ENCODE peak calls at places on chromosomes 4 and X, in eight cellular contexts. I is mammary epithelial cell; K is effector memory CD4-positive, alpha-beta T cell; L is heart left ventricle; O is colonic mucosa; Q is mucosa of descending colon; N is heart right ventricle; F is prostate gland. Y is an unnamed sample.

GRCh38 chr4:153514001-153514526 is 47.9 kb downstream of the TMEM131L start:
- DNase-seq in O (no peak), F (no peak), N (no peak), L (no peak), I (peak; percentile 60), Q (no peak), K (no peak), Y (no peak)

GRCh38 chr4:122012735-122013134 is 60.9 kb upstream of the TRPC3 start:
- DNase-seq in O (no peak), N (no peak), K (no peak), Q (no peak), I (no peak), F (no peak), L (no peak), Y (no peak)

GRCh38 chrX:78673256-78673655 is 14.1 kb upstream of the RTL3 start:
- DNase-seq in K (no peak), I (no peak), N (no peak), F (no peak), L (no peak), O (no peak), Q (no peak), Y (no peak)

GRCh38 chrX:149476513-149476912 is 28.6 kb downstream of the IDS start:
- DNase-seq in Q (no peak), L (no peak), K (no peak), N (no peak), F (no peak), I (no peak), O (no peak), Y (no peak)

GRCh38 chr4:48340276-48340904 is 939 bp upstream of the SLAIN2 start:
- DNase-seq in I (peak; percentile 54), L (no peak), N (no peak), O (peak; percentile 56), Q (no peak), F (peak; percentile 58), K (no peak), Y (no peak)

GRCh38 chrX:73215263-73215662 is 612 bp upstream of the NAP1L2 start:
- DNase-seq in Q (no peak), L (no peak), N (no peak), F (no peak), I (no peak), O (no peak), K (no peak), Y (no peak)

GRCh38 chr4:155509619-155510018 is 132.9 kb upstream of the MAP9 start:
- DNase-seq in N (no peak), Q (no peak), K (no peak), F (no peak), O (no peak), L (no peak), I (no peak), Y (no peak)

GRCh38 chr4:17780461-17781071 is 855 bp downstream of the FAM184B start:
- DNase-seq in O (no peak), F (no peak), Q (no peak), N (no peak), K (no peak), I (no peak), L (no peak), Y (no peak)

GRCh38 chrX:97524997-97525396 is 641.3 kb downstream of the RPA4 start:
- DNase-seq in O (no peak), I (no peak), L (no peak), Q (no peak), F (no peak), K (no peak), N (no peak), Y (no peak)

GRCh38 chr4:8304827-8305695 is 35.5 kb downstream of the HTRA3 start:
- DNase-seq in F (no peak), I (no peak), Q (no peak), L (no peak), N (no peak), K (no peak), O (no peak), Y (peak; percentile 9)

GRCh38 chr4:70838972-70839536 is 636 bp downstream of the GRSF1 start:
- DNase-seq in I (peak; percentile 64), F (peak; percentile 47), N (peak; percentile 66), K (peak; percentile 42), O (peak; percentile 63), L (peak; percentile 79), Q (peak; percentile 80), Y (peak; percentile 55)

GRCh38 chr4:70838400-70838971 is 1.2 kb downstream of the GRSF1 start:
- DNase-seq in K (no peak), L (no peak), I (peak; percentile 1), N (no peak), F (no peak), O (no peak), Q (no peak), Y (no peak)

GRCh38 chr4:70839537-70840093 is at the start of gene GRSF1:
- DNase-seq in F (peak; percentile 92), N (peak; percentile 96), O (peak; percentile 97), I (peak; percentile 87), Q (peak; percentile 98), K (peak; percentile 94), L (peak; percentile 96), Y (peak; percentile 93)

GRCh38 chr4:70833701-70834100 is 6.0 kb downstream of the GRSF1 start:
- DNase-seq in O (no peak), I (no peak), Q (no peak), K (no peak), F (no peak), N (no peak), L (no peak), Y (no peak)

DNA sequence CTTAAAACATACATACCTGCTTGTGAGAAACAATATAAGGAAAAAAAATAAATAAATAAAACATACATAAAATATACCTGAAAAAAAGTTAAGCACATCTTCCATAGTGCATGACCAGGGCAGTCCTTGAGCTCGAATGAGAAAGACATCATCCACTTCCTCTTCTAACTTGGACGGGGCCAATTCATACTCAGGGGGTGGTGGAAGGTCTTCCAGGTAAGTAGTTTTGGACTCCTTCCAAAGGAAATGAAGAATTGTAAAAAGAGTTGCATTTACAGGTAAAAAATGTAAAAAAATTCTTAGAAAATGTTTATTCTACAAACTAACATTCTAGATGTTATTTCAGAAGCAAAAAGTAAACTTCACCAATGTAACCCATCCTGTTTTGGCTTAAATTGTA is 3.6 kb downstream of the GRSF1 start:
- DNase-seq in N (no peak), F (no peak), Q (no peak), K (no peak), L (no peak), O (no peak), I (no peak), Y (no peak)
- H3K4me3 ChIP-seq in N (no peak overlapping the region), F (no peak overlapping the region), Q (no peak overlapping the region), K (no peak overlapping the region), L (no peak overlapping the region), O (no peak overlapping the region), I (no peak overlapping the region), Y (no peak overlapping the region)

GRCh38 chrX:13750812-13751211 is 16.3 kb downstream of the OFD1 start:
- DNase-seq in I (no peak), Q (no peak), N (no peak), F (no peak), O (no peak), L (no peak), K (no peak), Y (no peak)
- H3K4me1 ChIP-seq in I (peaks cover 15% of the 10 kb centered on the region), Q (no peaks in the 10 kb centered on the region), N (no peaks in the 10 kb centered on the region), F (no peaks in the 10 kb centered on the region), O (no peaks in the 10 kb centered on the region), L (no peaks in the 10 kb centered on the region), K (no peaks in the 10 kb centered on the region), Y (no peaks in the 10 kb centered on the region)

GRCh38 chrX:26925088-26925487 is 538.1 kb downstream of the PPP4R3C start:
- DNase-seq in Q (no peak), I (peak; percentile 47), K (no peak), N (no peak), L (no peak), O (no peak), F (no peak), Y (no peak)
- H3K4me3 ChIP-seq in Q (no peak overlapping the region), I (no peak overlapping the region), K (no peak overlapping the region), N (no peak overlapping the region), L (no peak overlapping the region), O (no peak overlapping the region), F (no peak overlapping the region), Y (no peak overlapping the region)

GRCh38 chrX:9906919-9907318 is 60.2 kb upstream of the CLDN34 start:
- DNase-seq in Q (no peak), L (no peak), F (no peak), K (no peak), O (no peak), N (no peak), I (peak; percentile 67), Y (no peak)

GRCh38 chrX:9905288-9905687 is 61.9 kb upstream of the CLDN34 start:
- DNase-seq in N (no peak), O (no peak), Q (no peak), K (no peak), F (no peak), L (no peak), I (no peak), Y (no peak)

GRCh38 chrX:9907645-9908387 is 59.3 kb upstream of the CLDN34 start:
- DNase-seq in L (no peak), O (no peak), I (peak; percentile 65), F (no peak), N (no peak), Q (no peak), K (no peak), Y (no peak)

GRCh38 chrX:9902651-9903050 is 64.5 kb upstream of the CLDN34 start:
- DNase-seq in N (no peak), F (peak; percentile 40), K (no peak), L (no peak), I (peak; percentile 56), Q (no peak), O (no peak), Y (no peak)

DNA sequence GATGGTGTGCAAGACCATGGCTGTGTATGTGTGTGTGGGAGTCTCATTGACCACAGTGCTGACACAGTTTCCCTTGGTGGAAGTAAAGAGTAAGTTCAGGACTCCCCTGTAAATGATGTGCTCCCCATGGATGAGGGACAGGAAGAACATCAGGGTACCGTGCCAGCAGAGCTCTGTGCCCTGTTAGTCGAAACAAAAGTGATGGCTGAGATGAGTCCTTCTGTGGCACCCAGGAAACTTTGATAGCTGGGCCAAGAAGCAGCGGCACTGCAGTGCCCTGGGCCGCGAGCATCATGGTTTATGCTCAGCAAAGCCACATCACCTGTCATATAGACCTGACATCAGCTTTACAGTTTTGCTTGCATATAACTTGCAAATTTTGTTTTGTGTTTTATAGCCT is 61.4 kb upstream of the CLDN34 start:
- DNase-seq in K (no peak), L (no peak), F (no peak), Q (no peak), N (no peak), O (no peak), I (no peak), Y (no peak)
- H3K4me1 ChIP-seq in K (no peaks in the 10 kb centered on the region), L (no peaks in the 10 kb centered on the region), F (no peaks in the 10 kb centered on the region), Q (no peaks in the 10 kb centered on the region), N (no peaks in the 10 kb centered on the region), O (no peaks in the 10 kb centered on the region), I (peaks cover 28% of the 10 kb centered on the region), Y (peaks cover 2% of the 10 kb centered on the region)

DNA sequence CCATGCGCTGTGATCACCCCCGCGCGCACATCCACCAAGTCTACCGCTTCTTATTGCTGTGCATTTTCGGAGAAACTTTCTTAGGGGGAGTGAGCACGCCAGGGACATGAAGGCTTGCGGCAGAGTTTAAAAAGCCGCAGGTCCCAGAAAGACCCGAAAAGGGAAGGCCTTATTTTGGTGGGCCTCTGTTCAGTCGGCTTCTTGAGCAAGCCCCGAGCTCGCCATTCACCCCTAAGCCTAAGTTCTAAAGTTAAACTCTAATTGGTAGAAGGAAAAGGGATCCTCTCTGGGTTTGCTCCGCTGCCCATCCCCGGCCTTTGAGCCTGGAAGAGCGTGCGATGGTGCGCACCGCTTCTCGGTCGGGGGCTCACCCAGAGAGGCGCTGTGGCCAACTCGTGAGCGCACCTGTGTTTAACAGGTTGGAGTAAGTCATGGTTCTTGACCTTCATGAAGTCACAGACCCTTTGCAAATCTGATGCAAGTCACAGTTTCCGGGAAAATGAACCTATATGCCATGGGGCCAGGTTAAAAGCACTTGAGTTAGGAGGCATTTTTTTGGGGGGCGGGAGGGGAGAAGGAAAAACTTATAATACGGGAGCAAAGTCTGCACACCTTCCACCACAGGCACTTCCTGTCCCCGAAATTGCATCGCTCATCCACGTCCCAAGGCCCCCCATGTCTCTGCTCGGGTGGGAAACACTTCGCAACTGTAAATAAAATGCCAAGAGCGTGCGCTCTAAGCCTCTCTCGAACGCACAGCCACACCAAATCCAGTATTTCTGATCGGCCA is 1.9 kb downstream of the PHOX2B start:
- DNase-seq in O (no peak), F (no peak), N (no peak), L (no peak), I (no peak), K (no peak), Q (no peak), Y (no peak)
- H3K4me3 ChIP-seq in O (no peak overlapping the region), F (no peak overlapping the region), N (no peak overlapping the region), L (peak overlapping the region; percentile 3), I (no peak overlapping the region), K (no peak overlapping the region), Q (no peak overlapping the region), Y (no peak overlapping the region)

Y was measured in ovary.